ENCODE peak calls at places on chromosomes 11 and 22, in eight cellular contexts. R is DMS53, N is dermis microvascular lymphatic vessel endothelial cell, B is dorsolateral prefrontal cortex, Q is retina, A is HCT116, I is lung, V is mucosa of gallbladder. U is an unnamed sample.

GRCh38 chr22:38946771-38947170 is 10.6 kb upstream of the APOBEC3A start:
- DNase-seq in R (no peak), N (no peak), B (no peak), Q (no peak), A (no peak), I (no peak), V (no peak), U (no peak)

GRCh38 chr11:134037093-134037908 is 31.6 kb upstream of the JAM3 start:
- DNase-seq in R (peak), N (peak), B (no peak), Q (peak), A (no peak), I (peak), V (peak), U (peak)

GRCh38 chr11:61700221-61700620 is 20.0 kb downstream of the DAGLA start:
- DNase-seq in R (peak), N (no peak), B (no peak), Q (no peak), A (peak), I (peak), V (peak), U (peak)

GRCh38 chr22:19059481-19060278 is 62.5 kb downstream of the DGCR2 start:
- DNase-seq in R (no peak), N (no peak), B (no peak), Q (no peak), A (no peak), I (no peak), V (no peak), U (no peak)

GRCh38 chr22:49525776-49526535 is 301.7 kb downstream of the BRD1 start:
- DNase-seq in R (no peak), N (no peak), B (peak), Q (no peak), A (no peak), I (no peak), V (no peak), U (no peak)

GRCh38 chr22:42169055-42169469 is 38.5 kb upstream of the CYP2D6 start:
- DNase-seq in R (peak), N (peak), B (peak), Q (peak), A (peak), I (peak), V (peak), U (peak)

GRCh38 chr11:93623179-93623578 is 38.3 kb upstream of the CEP295 start:
- DNase-seq in R (no peak), N (no peak), B (no peak), Q (peak), A (no peak), I (no peak), V (no peak), U (no peak)

GRCh38 chr22:19063581-19064353 is 58.4 kb downstream of the DGCR2 start:
- DNase-seq in R (no peak), N (no peak), B (no peak), Q (no peak), A (no peak), I (no peak), V (no peak), U (no peak)

GRCh38 chr11:114195981-114196731 is 100.0 kb upstream of the NNMT start:
- DNase-seq in R (peak), N (no peak), B (no peak), Q (no peak), A (no peak), I (peak), V (peak), U (peak)

GRCh38 chr11:118106789-118107335 is 20.1 kb upstream of the SMIM35 start:
- DNase-seq in R (peak), N (no peak), B (no peak), Q (no peak), A (no peak), I (no peak), V (no peak), U (no peak)